ENCODE peak calls at places on chromosomes 11 and 22, in eight cellular contexts. Q, M, R, P, J, I, X and Y are unnamed samples.

GRCh38 chr11:76666408-76666807 is 4.1 kb downstream of the LRRC32 start:
- DNase-seq in J (no peak), Q (no peak), I (no peak), R (peak; percentile 30), X (no peak), P (no peak), M (no peak), Y (no peak)

GRCh38 chr11:32105871-32106312 is 15.0 kb downstream of the RCN1 start:
- DNase-seq in J (no peak), P (no peak), R (no peak), X (no peak), Q (no peak), I (no peak), M (no peak), Y (no peak)

GRCh38 chr22:27186643-27187042 is 529.3 kb downstream of the MIAT start:
- DNase-seq in Q (no peak), I (no peak), X (no peak), R (no peak), M (no peak), J (no peak), P (no peak), Y (no peak)

GRCh38 chr11:120518356-120518755 is 6.8 kb downstream of the GRIK4 start:
- DNase-seq in M (no peak), I (no peak), R (no peak), X (no peak), Q (no peak), P (no peak), J (no peak), Y (no peak)

GRCh38 chr11:128759168-128759567 is 65.3 kb downstream of the FLI1 start:
- DNase-seq in P (no peak), Q (no peak), X (no peak), J (no peak), I (no peak), R (no peak), M (no peak), Y (no peak)

GRCh38 chr22:41596776-41597634 is 7.4 kb upstream of the PMM1 start:
- DNase-seq in Q (no peak), P (peak; percentile 47), I (peak; percentile 61), M (peak; percentile 39), R (peak; percentile 87), J (peak; percentile 82), X (no peak), Y (no peak)

GRCh38 chr11:93542753-93543246 is 391 bp downstream of the SMCO4 start:
- DNase-seq in X (no peak), P (no peak), Q (no peak), M (no peak), R (no peak), J (peak; percentile 43), I (no peak), Y (no peak)

GRCh38 chr11:1338201-1339065 is 29.0 kb upstream of the TOLLIP start:
- DNase-seq in I (no peak), R (peak; percentile 19), J (no peak), X (no peak), P (no peak), Q (no peak), M (no peak), Y (no peak)

GRCh38 chr11:24375896-24376295 is 121.0 kb upstream of the LUZP2 start:
- DNase-seq in X (no peak), I (no peak), M (no peak), R (no peak), Q (no peak), J (no peak), P (no peak), Y (no peak)

GRCh38 chr11:33941637-33942160 is 49.8 kb upstream of the LMO2 start:
- DNase-seq in R (no peak), Q (peak; percentile 18), J (no peak), X (no peak), I (peak; percentile 54), M (no peak), P (peak; percentile 69), Y (no peak)

GRCh38 chr11:100689141-100689540 is 2.1 kb downstream of the ARHGAP42 start:
- DNase-seq in R (no peak), X (no peak), I (no peak), Q (no peak), P (no peak), M (no peak), J (no peak), Y (no peak)

GRCh38 chr11:87284306-87284705 is 246.6 kb downstream of the TMEM135 start:
- DNase-seq in I (no peak), Q (no peak), M (no peak), P (no peak), J (no peak), R (no peak), X (no peak), Y (no peak)

GRCh38 chr22:42621505-42622002 is 6.9 kb upstream of the POLDIP3 start:
- DNase-seq in M (peak; percentile 47), I (peak; percentile 52), R (peak; percentile 96), J (peak; percentile 78), X (no peak), Q (peak; percentile 50), P (peak; percentile 81), Y (no peak)

GRCh38 chr11:60867871-60868681 is 734 bp downstream of the ZP1 start:
- DNase-seq in Q (no peak), R (no peak), M (no peak), J (no peak), P (no peak), I (no peak), X (no peak), Y (no peak)

GRCh38 chr11:45834298-45834756 is 12.9 kb upstream of the CRY2 start:
- DNase-seq in P (no peak), M (no peak), Q (no peak), R (no peak), J (peak; percentile 47), I (no peak), X (no peak), Y (no peak)

GRCh38 chr11:132770802-132771545 is 761.3 kb downstream of the OPCML start:
- DNase-seq in J (no peak), R (no peak), M (no peak), X (no peak), Q (no peak), I (no peak), P (no peak), Y (no peak)

GRCh38 chr11:67256477-67256876 is 9.8 kb upstream of the GRK2 start:
- DNase-seq in J (no peak), P (no peak), R (no peak), Q (no peak), I (no peak), M (no peak), X (no peak), Y (no peak)

GRCh38 chr11:605286-606129 is 10.2 kb downstream of the IRF7 start:
- DNase-seq in J (no peak), P (no peak), R (no peak), X (no peak), I (no peak), M (no peak), Q (no peak), Y (no peak)

GRCh38 chr22:38699784-38700183 is 959 bp downstream of the JOSD1 start:
- DNase-seq in X (no peak), R (no peak), Q (no peak), M (peak; percentile 21), J (no peak), P (no peak), I (no peak), Y (no peak)
- TF ChIP-seq POLR2AphosphoS5 in X (no peak), R (no peak), Q (peak; percentile 35), M (no peak), J (no peak), P (no peak), I (no peak), Y (no peak)

GRCh38 chr22:43693245-43693644 is 118.9 kb downstream of the EFCAB6 start:
- DNase-seq in X (no peak), Q (no peak), R (no peak), I (no peak), M (no peak), J (no peak), P (no peak), Y (no peak)

GRCh38 chr22:43698403-43698802 is 113.7 kb downstream of the EFCAB6 start:
- DNase-seq in P (no peak), M (no peak), Q (no peak), J (no peak), X (no peak), I (no peak), R (no peak), Y (no peak)

DNA sequence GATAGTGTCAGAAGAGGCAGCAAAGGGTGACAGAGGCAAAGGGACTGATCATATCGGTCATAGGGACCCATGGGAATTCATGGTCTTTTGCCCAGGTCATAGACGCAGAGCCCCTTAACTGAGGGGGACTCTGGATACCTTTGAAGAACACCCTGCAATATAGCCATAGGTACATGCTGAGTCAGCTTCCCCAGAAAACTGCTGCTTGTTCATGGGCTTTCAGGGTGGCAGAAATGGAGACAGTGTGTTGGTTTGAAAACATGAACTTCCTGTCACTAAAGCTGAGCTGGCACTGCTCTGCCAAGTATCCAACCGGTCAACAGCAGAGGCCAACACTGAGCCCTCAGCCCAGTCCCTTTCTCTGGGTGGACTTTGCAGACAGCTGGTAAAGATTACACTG is 114.2 kb downstream of the EFCAB6 start:
- DNase-seq in P (no peak), J (no peak), M (no peak), I (no peak), R (no peak), X (no peak), Q (no peak), Y (no peak)
- H3K27ac ChIP-seq in P (no peak overlapping the region), J (no peak overlapping the region), M (no peak overlapping the region), I (no peak overlapping the region), R (no peak overlapping the region), X (no peak overlapping the region), Q (no peak overlapping the region), Y (no peak overlapping the region)

DNA sequence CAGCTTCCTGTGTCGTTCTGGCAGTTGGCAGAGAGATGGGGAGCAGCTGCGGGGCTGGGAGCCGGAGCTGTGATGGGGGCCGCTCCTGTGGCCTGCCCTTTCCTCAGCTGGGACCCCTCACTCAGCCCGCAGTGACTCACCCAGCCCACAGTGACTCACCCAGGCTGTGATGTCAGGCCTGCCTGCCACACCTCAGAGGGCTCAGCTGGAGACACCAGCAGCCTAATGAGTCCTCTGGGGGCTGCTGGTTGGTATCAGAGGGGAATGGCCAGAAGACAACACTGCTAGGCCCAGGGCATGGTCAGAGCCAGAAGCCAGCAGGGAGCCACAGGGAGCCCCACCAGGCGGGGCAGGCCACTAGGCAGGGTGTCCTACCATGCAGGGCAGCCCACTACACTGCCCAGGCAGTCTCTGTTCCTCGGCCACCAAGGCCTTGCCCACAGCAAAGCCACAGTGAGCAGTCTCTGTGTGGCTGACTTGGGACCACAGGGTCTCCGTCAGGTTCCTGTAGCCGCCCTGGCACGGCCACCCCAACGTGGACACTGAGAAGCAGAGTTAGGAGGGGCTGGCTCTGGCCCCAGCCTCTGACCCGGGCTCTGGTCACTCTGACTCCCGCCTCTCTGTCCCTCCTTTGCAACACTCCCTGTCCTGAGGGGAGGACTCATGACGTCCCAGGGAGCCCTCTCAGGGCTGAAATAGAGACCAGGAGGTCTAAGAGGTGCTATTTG is 4.3 kb upstream of the FXYD2 start:
- DNase-seq in P (peak; percentile 36), J (peak; percentile 42), R (no peak), X (no peak), M (no peak), Q (no peak), I (no peak), Y (no peak)
- TF ChIP-seq POLR2AphosphoS5 in P (no peak), J (peak; percentile 50), R (no peak), X (no peak), M (no peak), Q (no peak), I (no peak), Y (no peak)

DNA sequence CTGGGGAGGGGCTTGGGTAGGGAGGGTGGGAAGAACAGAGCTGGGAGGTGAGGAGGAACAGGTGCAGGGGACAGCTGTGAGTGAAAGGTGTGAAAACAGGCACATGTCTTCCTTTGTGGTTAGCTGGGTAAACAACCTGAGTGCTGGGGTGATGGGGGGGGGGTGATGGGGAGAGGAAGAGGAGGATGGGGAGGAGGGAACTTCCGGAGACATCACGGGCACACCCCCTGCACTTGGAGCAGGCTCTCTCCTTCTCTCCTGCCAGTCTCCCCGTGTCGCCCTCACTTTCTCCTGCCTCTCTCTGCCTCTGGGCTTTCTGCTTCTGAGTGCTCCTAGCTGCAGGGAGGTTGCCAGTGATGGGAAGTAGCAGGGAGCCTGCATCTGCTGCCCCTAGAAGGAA is 8.8 kb downstream of the CXCR5 start:
- DNase-seq in Q (no peak), P (no peak), R (no peak), J (no peak), M (no peak), I (no peak), X (no peak), Y (no peak)
- H3K27ac ChIP-seq in Q (no peak overlapping the region), P (no peak overlapping the region), R (no peak overlapping the region), J (no peak overlapping the region), M (no peak overlapping the region), I (no peak overlapping the region), X (no peak overlapping the region), Y (no peak overlapping the region)